ENCODE peak calls at places on chromosome 11, in five cellular contexts. A, I, Y, V and E are unnamed samples.

GRCh38 chr11:65279713-65280459 is 18.1 kb downstream of the POLA2 start:
- DNase-seq in V (no peak), Y (no peak), A (peak; percentile 62), I (peak; percentile 96), E (no peak)

GRCh38 chr11:118921929-118922744 is 3.6 kb downstream of the BCL9L start:
- DNase-seq in Y (no peak), V (no peak), A (peak; percentile 84), I (peak; percentile 79), E (peak; percentile 91)

GRCh38 chr11:94151903-94152677 is 23.4 kb downstream of the PANX1 start:
- DNase-seq in A (no peak), I (peak; percentile 95), V (no peak), Y (no peak), E (no peak)

GRCh38 chr11:45168366-45169130 is 22.1 kb downstream of the PRDM11 start:
- DNase-seq in V (no peak), A (no peak), I (no peak), Y (no peak), E (no peak)

GRCh38 chr11:74325649-74326645 is 14.5 kb upstream of the P4HA3 start:
- DNase-seq in Y (no peak), A (peak; percentile 84), V (no peak), I (no peak), E (peak; percentile 83)

GRCh38 chr11:111408789-111409727 is 30.0 kb upstream of the POU2AF1 start:
- DNase-seq in V (peak; percentile 13), A (no peak), Y (no peak), I (no peak), E (no peak)

GRCh38 chr11:75918295-75918694 is 103.3 kb downstream of the UVRAG start:
- DNase-seq in Y (no peak), A (no peak), I (no peak), V (no peak), E (no peak)

GRCh38 chr11:1573847-1574255 is 1.8 kb upstream of the DUSP8 start:
- DNase-seq in Y (no peak), I (peak; percentile 15), V (no peak), A (peak; percentile 33), E (no peak)

GRCh38 chr11:44709966-44710365 is 16.8 kb upstream of the TSPAN18 start:
- DNase-seq in I (no peak), Y (no peak), V (no peak), A (no peak), E (no peak)

GRCh38 chr11:129372609-129373488 is 2.8 kb upstream of the BARX2 start:
- DNase-seq in V (no peak), I (no peak), Y (no peak), A (no peak), E (no peak)

GRCh38 chr11:74746868-74747267 is 1.8 kb upstream of the RNF169 start:
- DNase-seq in A (no peak), Y (no peak), I (no peak), V (no peak), E (no peak)

GRCh38 chr11:12269104-12269441 is 108.3 kb upstream of the PARVA start:
- DNase-seq in A (peak; percentile 45), Y (no peak), I (peak; percentile 63), V (peak; percentile 91), E (no peak)

GRCh38 chr11:72600557-72600956 is 73.7 kb downstream of the PDE2A start:
- DNase-seq in V (no peak), Y (no peak), I (no peak), A (no peak), E (no peak)

GRCh38 chr11:100177651-100178050 is 509.4 kb upstream of the ARHGAP42 start:
- DNase-seq in V (no peak), A (no peak), Y (no peak), I (no peak), E (no peak)

GRCh38 chr11:14308114-14308896 is 50.7 kb downstream of the RRAS2 start:
- DNase-seq in Y (peak; percentile 70), A (no peak), V (no peak), I (peak; percentile 59), E (no peak)

GRCh38 chr11:114215871-114216803 is 80.1 kb upstream of the NNMT start:
- DNase-seq in A (no peak), Y (no peak), I (no peak), V (no peak), E (peak; percentile 39)

GRCh38 chr11:36002196-36002595 is 58.3 kb downstream of the LDLRAD3 start:
- DNase-seq in Y (no peak), V (no peak), A (no peak), I (no peak), E (no peak)

GRCh38 chr11:60214386-60214785 is 28.6 kb downstream of the MS4A4E start:
- DNase-seq in Y (no peak), V (no peak), I (no peak), A (no peak), E (no peak)

GRCh38 chr11:117483372-117483771 is 155.7 kb downstream of the CEP164 start:
- DNase-seq in Y (no peak), A (no peak), V (no peak), I (no peak), E (no peak)

GRCh38 chr11:74070713-74071506 is 62.0 kb upstream of the UCP3 start:
- DNase-seq in I (no peak), V (no peak), A (no peak), Y (no peak), E (no peak)

GRCh38 chr11:111119751-111120150 is 125.8 kb upstream of the POU2AF2 start:
- DNase-seq in A (no peak), V (no peak), I (no peak), Y (no peak), E (no peak)

GRCh38 chr11:32511926-32512325 is 71.7 kb upstream of the EIF3M start:
- DNase-seq in Y (no peak), V (no peak), A (no peak), I (peak; percentile 54), E (no peak)

GRCh38 chr11:117392001-117392690 is 64.5 kb downstream of the CEP164 start:
- DNase-seq in I (no peak), Y (no peak), A (no peak), V (no peak), E (no peak)

GRCh38 chr11:125429174-125429707 is 66.8 kb downstream of the FEZ1 start:
- DNase-seq in V (no peak), I (peak; percentile 75), A (peak; percentile 44), Y (peak; percentile 62), E (peak; percentile 79)

GRCh38 chr11:75668508-75669297 is at the start of gene MAP6:
- DNase-seq in V (peak; percentile 83), Y (peak; percentile 39), A (peak; percentile 21), I (peak; percentile 53), E (peak; percentile 24)

GRCh38 chr11:69008774-69009440 is 4.1 kb downstream of the MRGPRF start:
- DNase-seq in V (peak; percentile 94), Y (no peak), I (peak; percentile 97), A (peak; percentile 90), E (peak; percentile 67)

GRCh38 chr11:12017865-12018453 is 9.5 kb upstream of the DKK3 start:
- DNase-seq in I (no peak), V (no peak), A (no peak), Y (no peak), E (peak; percentile 69)

GRCh38 chr11:72718101-72718501 is 34.1 kb downstream of the ARAP1 start:
- DNase-seq in A (no peak), Y (no peak), V (no peak), I (no peak), E (no peak)

GRCh38 chr11:111910637-111911562 is 670 bp downstream of the CRYAB start:
- DNase-seq in V (no peak), I (peak; percentile 9), Y (no peak), A (no peak), E (no peak)

GRCh38 chr11:118918128-118918685 is 7.5 kb downstream of the BCL9L start:
- DNase-seq in A (peak; percentile 89), Y (no peak), I (peak; percentile 85), V (peak; percentile 96), E (peak; percentile 75)

GRCh38 chr11:119755351-119756071 is 26.5 kb upstream of the NECTIN1 start:
- DNase-seq in V (no peak), A (no peak), Y (no peak), I (no peak), E (no peak)

GRCh38 chr11:5910521-5910920 is 17.5 kb downstream of the OR52E5 start:
- DNase-seq in V (no peak), I (no peak), A (no peak), Y (no peak), E (no peak)

GRCh38 chr11:84795698-84796097 is 831.4 kb downstream of the DLG2 start:
- DNase-seq in A (no peak), V (no peak), Y (no peak), I (no peak), E (no peak)

GRCh38 chr11:76680517-76681425 is 10.2 kb upstream of the LRRC32 start:
- DNase-seq in I (peak; percentile 64), Y (peak; percentile 63), A (peak; percentile 74), V (peak; percentile 90), E (peak; percentile 80)

GRCh38 chr11:36155770-36156485 is 133.3 kb downstream of the COMMD9 start:
- DNase-seq in Y (no peak), A (no peak), V (no peak), I (peak; percentile 72), E (no peak)

GRCh38 chr11:13052130-13052541 is 43.0 kb downstream of the RASSF10 start:
- DNase-seq in V (no peak), A (no peak), Y (no peak), I (peak; percentile 85), E (no peak)

GRCh38 chr11:130561441-130561881 is 113.0 kb downstream of the ADAMTS15 start:
- DNase-seq in V (no peak), I (no peak), A (no peak), Y (no peak), E (no peak)